ENCODE peak calls at places on chromosomes 2 and 18, in seven cellular contexts. One of them, this sample, is unnamed.

GRCh38 chr2:49028101-49028500 is 126.2 kb downstream of the FSHR start:
- DNase-seq in IMR-90: no peak
- DNase-seq in transverse colon: no peak
- DNase-seq in A673: no peak
- DNase-seq in DND-41: no peak
- DNase-seq in CD4-positive, alpha-beta memory T cell: no peak
- DNase-seq in spleen: no peak
- DNase-seq in this sample: no peak

GRCh38 chr2:64405476-64406406 is 48.2 kb upstream of the LGALSL start:
- DNase-seq in IMR-90: peak; percentile 56
- DNase-seq in transverse colon: peak; percentile 19
- DNase-seq in A673: no peak
- DNase-seq in DND-41: no peak
- DNase-seq in CD4-positive, alpha-beta memory T cell: no peak
- DNase-seq in spleen: no peak
- DNase-seq in this sample: no peak

GRCh38 chr2:88810017-88810416 is 118.5 kb downstream of the RPIA start:
- DNase-seq in IMR-90: no peak
- DNase-seq in transverse colon: no peak
- DNase-seq in A673: no peak
- DNase-seq in DND-41: no peak
- DNase-seq in CD4-positive, alpha-beta memory T cell: no peak
- DNase-seq in spleen: no peak
- DNase-seq in this sample: no peak

GRCh38 chr18:74146756-74147155 is 878 bp downstream of the FBXO15 start:
- DNase-seq in IMR-90: peak; percentile 92
- DNase-seq in transverse colon: no peak
- DNase-seq in A673: no peak
- DNase-seq in DND-41: no peak
- DNase-seq in CD4-positive, alpha-beta memory T cell: no peak
- DNase-seq in spleen: no peak
- DNase-seq in this sample: no peak

GRCh38 chr2:216691210-216691741 is 4.1 kb downstream of the IGFBP5 start:
- DNase-seq in IMR-90: peak; percentile 76
- DNase-seq in transverse colon: peak; percentile 65
- DNase-seq in A673: peak; percentile 85
- DNase-seq in DND-41: peak; percentile 33
- DNase-seq in CD4-positive, alpha-beta memory T cell: peak; percentile 19
- DNase-seq in spleen: no peak
- DNase-seq in this sample: peak; percentile 72

GRCh38 chr2:56444339-56444738 is 260.5 kb downstream of the CCDC85A start:
- DNase-seq in IMR-90: no peak
- DNase-seq in transverse colon: peak; percentile 74
- DNase-seq in A673: peak; percentile 29
- DNase-seq in DND-41: no peak
- DNase-seq in CD4-positive, alpha-beta memory T cell: no peak
- DNase-seq in spleen: no peak
- DNase-seq in this sample: no peak

GRCh38 chr18:2108581-2108980 is 462.7 kb downstream of the METTL4 start:
- DNase-seq in IMR-90: no peak
- DNase-seq in transverse colon: no peak
- DNase-seq in A673: no peak
- DNase-seq in DND-41: no peak
- DNase-seq in CD4-positive, alpha-beta memory T cell: no peak
- DNase-seq in spleen: no peak
- DNase-seq in this sample: no peak

GRCh38 chr2:128314026-128314347 is 4.7 kb downstream of the HS6ST1 start:
- DNase-seq in IMR-90: no peak
- DNase-seq in transverse colon: no peak
- DNase-seq in A673: no peak
- DNase-seq in DND-41: peak; percentile 19
- DNase-seq in CD4-positive, alpha-beta memory T cell: no peak
- DNase-seq in spleen: no peak
- DNase-seq in this sample: no peak

GRCh38 chr2:223055836-223056235 is 3.8 kb downstream of the KCNE4 start:
- DNase-seq in IMR-90: no peak
- DNase-seq in transverse colon: no peak
- DNase-seq in A673: peak; percentile 67
- DNase-seq in DND-41: no peak
- DNase-seq in CD4-positive, alpha-beta memory T cell: no peak
- DNase-seq in spleen: no peak
- DNase-seq in this sample: no peak

GRCh38 chr2:226526731-226527130 is 272.9 kb downstream of the IRS1 start:
- DNase-seq in IMR-90: peak; percentile 68
- DNase-seq in transverse colon: no peak
- DNase-seq in A673: no peak
- DNase-seq in DND-41: no peak
- DNase-seq in CD4-positive, alpha-beta memory T cell: no peak
- DNase-seq in spleen: no peak
- DNase-seq in this sample: no peak

GRCh38 chr2:21676676-21677075 is 552.9 kb downstream of the TDRD15 start:
- DNase-seq in IMR-90: peak; percentile 59
- DNase-seq in transverse colon: no peak
- DNase-seq in A673: no peak
- DNase-seq in DND-41: no peak
- DNase-seq in CD4-positive, alpha-beta memory T cell: no peak
- DNase-seq in spleen: no peak
- DNase-seq in this sample: no peak

GRCh38 chr18:76450912-76451421 is 44.1 kb downstream of the ZNF516 start:
- DNase-seq in IMR-90: peak; percentile 72
- DNase-seq in transverse colon: peak; percentile 42
- DNase-seq in A673: peak; percentile 71
- DNase-seq in DND-41: no peak
- DNase-seq in CD4-positive, alpha-beta memory T cell: no peak
- DNase-seq in spleen: peak; percentile 84
- DNase-seq in this sample: peak; percentile 51

GRCh38 chr2:9235388-9236344 is 29.1 kb downstream of the ASAP2 start:
- DNase-seq in IMR-90: peak; percentile 74
- DNase-seq in transverse colon: no peak
- DNase-seq in A673: peak; percentile 60
- DNase-seq in DND-41: no peak
- DNase-seq in CD4-positive, alpha-beta memory T cell: no peak
- DNase-seq in spleen: no peak
- DNase-seq in this sample: no peak

GRCh38 chr2:178993788-178994187 is 56.1 kb downstream of the CCDC141 start:
- DNase-seq in IMR-90: no peak
- DNase-seq in transverse colon: no peak
- DNase-seq in A673: no peak
- DNase-seq in DND-41: no peak
- DNase-seq in CD4-positive, alpha-beta memory T cell: no peak
- DNase-seq in spleen: no peak
- DNase-seq in this sample: no peak

GRCh38 chr2:85893428-85894258 is 4.9 kb upstream of the ST3GAL5 start:
- DNase-seq in IMR-90: peak; percentile 87
- DNase-seq in transverse colon: no peak
- DNase-seq in A673: no peak
- DNase-seq in DND-41: no peak
- DNase-seq in CD4-positive, alpha-beta memory T cell: no peak
- DNase-seq in spleen: no peak
- DNase-seq in this sample: no peak

GRCh38 chr2:207768168-207768890 is 1.4 kb downstream of the FZD5 start:
- DNase-seq in IMR-90: no peak
- DNase-seq in transverse colon: peak; percentile 61
- DNase-seq in A673: peak; percentile 50
- DNase-seq in DND-41: no peak
- DNase-seq in CD4-positive, alpha-beta memory T cell: peak; percentile 39
- DNase-seq in spleen: peak; percentile 86
- DNase-seq in this sample: peak; percentile 38

GRCh38 chr2:70954886-70955285 is 19.2 kb downstream of the ATP6V1B1 start:
- DNase-seq in IMR-90: no peak
- DNase-seq in transverse colon: no peak
- DNase-seq in A673: no peak
- DNase-seq in DND-41: no peak
- DNase-seq in CD4-positive, alpha-beta memory T cell: no peak
- DNase-seq in spleen: peak; percentile 30
- DNase-seq in this sample: peak; percentile 22

GRCh38 chr18:43648002-43648401 is 370.7 kb upstream of the SYT4 start:
- DNase-seq in IMR-90: no peak
- DNase-seq in transverse colon: no peak
- DNase-seq in A673: no peak
- DNase-seq in DND-41: no peak
- DNase-seq in CD4-positive, alpha-beta memory T cell: no peak
- DNase-seq in spleen: no peak
- DNase-seq in this sample: no peak

GRCh38 chr2:55431982-55432627 is 12.4 kb upstream of the CCDC88A start:
- DNase-seq in IMR-90: peak; percentile 56
- DNase-seq in transverse colon: no peak
- DNase-seq in A673: peak; percentile 46
- DNase-seq in DND-41: no peak
- DNase-seq in CD4-positive, alpha-beta memory T cell: peak; percentile 45
- DNase-seq in spleen: no peak
- DNase-seq in this sample: no peak

GRCh38 chr2:229270551-229271410 is at the start of gene PID1:
- DNase-seq in IMR-90: peak; percentile 5
- DNase-seq in transverse colon: peak; percentile 37
- DNase-seq in A673: peak; percentile 41
- DNase-seq in DND-41: no peak
- DNase-seq in CD4-positive, alpha-beta memory T cell: no peak
- DNase-seq in spleen: peak; percentile 75
- DNase-seq in this sample: no peak

GRCh38 chr2:5322414-5322813 is 369.8 kb upstream of the SOX11 start:
- DNase-seq in IMR-90: no peak
- DNase-seq in transverse colon: no peak
- DNase-seq in A673: no peak
- DNase-seq in DND-41: no peak
- DNase-seq in CD4-positive, alpha-beta memory T cell: no peak
- DNase-seq in spleen: no peak
- DNase-seq in this sample: no peak

GRCh38 chr2:41899189-41899588 is 148.6 kb upstream of the PKDCC start:
- DNase-seq in IMR-90: peak; percentile 42
- DNase-seq in transverse colon: no peak
- DNase-seq in A673: no peak
- DNase-seq in DND-41: no peak
- DNase-seq in CD4-positive, alpha-beta memory T cell: no peak
- DNase-seq in spleen: no peak
- DNase-seq in this sample: no peak

GRCh38 chr18:48785091-48785614 is 165.6 kb downstream of the SMAD7 start:
- DNase-seq in IMR-90: no peak
- DNase-seq in transverse colon: peak; percentile 54
- DNase-seq in A673: no peak
- DNase-seq in DND-41: no peak
- DNase-seq in CD4-positive, alpha-beta memory T cell: no peak
- DNase-seq in spleen: peak; percentile 87
- DNase-seq in this sample: no peak

GRCh38 chr18:70662588-70662987 is 373.7 kb downstream of the SOCS6 start:
- DNase-seq in IMR-90: no peak
- DNase-seq in transverse colon: no peak
- DNase-seq in A673: no peak
- DNase-seq in DND-41: no peak
- DNase-seq in CD4-positive, alpha-beta memory T cell: no peak
- DNase-seq in spleen: no peak
- DNase-seq in this sample: no peak

GRCh38 chr2:27075219-27075871 is 3.1 kb upstream of the EMILIN1 start:
- DNase-seq in IMR-90: peak; percentile 26
- DNase-seq in transverse colon: peak; percentile 71
- DNase-seq in A673: peak; percentile 66
- DNase-seq in DND-41: peak; percentile 81
- DNase-seq in CD4-positive, alpha-beta memory T cell: peak; percentile 61
- DNase-seq in spleen: peak; percentile 90
- DNase-seq in this sample: peak; percentile 50

GRCh38 chr18:28512357-28512756 is 335.4 kb upstream of the CDH2 start:
- DNase-seq in IMR-90: no peak
- DNase-seq in transverse colon: no peak
- DNase-seq in A673: no peak
- DNase-seq in DND-41: peak; percentile 46
- DNase-seq in CD4-positive, alpha-beta memory T cell: no peak
- DNase-seq in spleen: no peak
- DNase-seq in this sample: no peak
- H3K4me3 ChIP-seq in IMR-90: peak overlapping the region; percentile 39
- H3K4me3 ChIP-seq in transverse colon: no peak overlapping the region
- H3K4me3 ChIP-seq in A673: no peak overlapping the region
- H3K4me3 ChIP-seq in DND-41: no peak overlapping the region
- H3K4me3 ChIP-seq in CD4-positive, alpha-beta memory T cell: no peak overlapping the region
- H3K4me3 ChIP-seq in spleen: no peak overlapping the region
- H3K4me3 ChIP-seq in this sample: no peak overlapping the region

GRCh38 chr2:169010180-169010579 is 20.9 kb downstream of the ABCB11 start:
- DNase-seq in IMR-90: no peak
- DNase-seq in transverse colon: no peak
- DNase-seq in A673: no peak
- DNase-seq in DND-41: no peak
- DNase-seq in CD4-positive, alpha-beta memory T cell: no peak
- DNase-seq in spleen: no peak
- DNase-seq in this sample: no peak
- H3K27ac ChIP-seq in IMR-90: no peak overlapping the region
- H3K27ac ChIP-seq in transverse colon: peak overlapping the region; percentile 55
- H3K27ac ChIP-seq in A673: no peak overlapping the region
- H3K27ac ChIP-seq in DND-41: no peak overlapping the region
- H3K27ac ChIP-seq in CD4-positive, alpha-beta memory T cell: no peak overlapping the region
- H3K27ac ChIP-seq in spleen: no peak overlapping the region
- H3K27ac ChIP-seq in this sample: no peak overlapping the region

DNA sequence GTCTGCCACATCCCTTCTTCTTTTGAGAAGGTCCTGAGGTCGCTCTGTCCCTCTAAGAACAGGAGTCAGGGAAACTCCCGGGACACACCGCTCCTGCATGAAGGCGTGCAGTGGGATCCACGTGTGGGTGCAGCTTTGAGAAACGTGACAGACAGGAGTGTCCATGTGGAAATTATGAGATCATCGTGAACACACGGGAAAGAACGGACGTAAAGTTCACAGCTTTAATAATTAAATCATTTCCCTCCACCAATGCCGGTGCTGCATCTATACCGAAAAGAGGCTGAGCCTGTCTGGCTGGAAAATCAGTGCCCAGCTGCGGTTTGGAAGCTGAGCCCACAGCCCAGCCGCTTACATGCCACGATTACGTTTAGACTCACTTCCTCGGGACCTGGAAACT is 372.4 kb upstream of the SALL3 start:
- DNase-seq in IMR-90: no peak
- DNase-seq in transverse colon: no peak
- DNase-seq in A673: no peak
- DNase-seq in DND-41: no peak
- DNase-seq in CD4-positive, alpha-beta memory T cell: no peak
- DNase-seq in spleen: peak; percentile 32
- DNase-seq in this sample: no peak
- H3K4me3 ChIP-seq in IMR-90: no peak overlapping the region
- H3K4me3 ChIP-seq in transverse colon: no peak overlapping the region
- H3K4me3 ChIP-seq in A673: no peak overlapping the region
- H3K4me3 ChIP-seq in DND-41: no peak overlapping the region
- H3K4me3 ChIP-seq in CD4-positive, alpha-beta memory T cell: no peak overlapping the region
- H3K4me3 ChIP-seq in spleen: no peak overlapping the region
- H3K4me3 ChIP-seq in this sample: no peak overlapping the region

GRCh38 chr18:38933322-38933721 is 1367.7 kb upstream of the CELF4 start:
- DNase-seq in IMR-90: no peak
- DNase-seq in transverse colon: no peak
- DNase-seq in A673: no peak
- DNase-seq in DND-41: no peak
- DNase-seq in CD4-positive, alpha-beta memory T cell: no peak
- DNase-seq in spleen: no peak
- DNase-seq in this sample: no peak

GRCh38 chr18:38933910-38934510 is 1368.4 kb upstream of the CELF4 start:
- DNase-seq in IMR-90: no peak
- DNase-seq in transverse colon: no peak
- DNase-seq in A673: no peak
- DNase-seq in DND-41: no peak
- DNase-seq in CD4-positive, alpha-beta memory T cell: no peak
- DNase-seq in spleen: no peak
- DNase-seq in this sample: no peak

GRCh38 chr18:38931754-38932050 is 1366.1 kb upstream of the CELF4 start:
- DNase-seq in IMR-90: no peak
- DNase-seq in transverse colon: no peak
- DNase-seq in A673: no peak
- DNase-seq in DND-41: no peak
- DNase-seq in CD4-positive, alpha-beta memory T cell: no peak
- DNase-seq in spleen: no peak
- DNase-seq in this sample: no peak

GRCh38 chr18:38932752-38933151 is 1367.2 kb upstream of the CELF4 start:
- DNase-seq in IMR-90: no peak
- DNase-seq in transverse colon: no peak
- DNase-seq in A673: no peak
- DNase-seq in DND-41: no peak
- DNase-seq in CD4-positive, alpha-beta memory T cell: no peak
- DNase-seq in spleen: no peak
- DNase-seq in this sample: no peak

GRCh38 chr18:38930881-38931753 is 1365.5 kb upstream of the CELF4 start:
- DNase-seq in IMR-90: no peak
- DNase-seq in transverse colon: no peak
- DNase-seq in A673: no peak
- DNase-seq in DND-41: no peak
- DNase-seq in CD4-positive, alpha-beta memory T cell: no peak
- DNase-seq in spleen: no peak
- DNase-seq in this sample: no peak
- H3K27ac ChIP-seq in IMR-90: no peak overlapping the region
- H3K27ac ChIP-seq in transverse colon: no peak overlapping the region
- H3K27ac ChIP-seq in A673: no peak overlapping the region
- H3K27ac ChIP-seq in DND-41: no peak overlapping the region
- H3K27ac ChIP-seq in CD4-positive, alpha-beta memory T cell: no peak overlapping the region
- H3K27ac ChIP-seq in spleen: no peak overlapping the region
- H3K27ac ChIP-seq in this sample: no peak overlapping the region